ENCODE peak calls at places on chromosomes 3 and 15, in nine cellular contexts. Y is hepatic stellate cell, V is WTC11, A is RWPE1, X is BE2C, L is colonic mucosa, H is astrocyte, W is AML-193, N is T-helper 9 cell. G is an unnamed sample.
A peak's percentile ranks its signal among the peaks of the same experiment; 100 is the strongest.

GRCh38 chr3:156742401-156742800 is 68.0 kb downstream of the TIPARP start:
- DNase-seq in Y (no peak), X (no peak), A (no peak), V (no peak), W (no peak), N (no peak), L (no peak), H (no peak), G (no peak)

GRCh38 chr15:51842852-51843737 is 13.6 kb downstream of the TMOD3 start:
- DNase-seq in H (peak; percentile 71), Y (peak; percentile 7), A (peak; percentile 82), W (no peak), L (no peak), N (no peak), X (no peak), V (no peak), G (no peak)

GRCh38 chr3:189001559-189001958 is 170.2 kb upstream of the TPRG1 start:
- DNase-seq in W (no peak), A (peak; percentile 68), X (no peak), H (peak; percentile 78), V (no peak), N (no peak), L (no peak), Y (peak; percentile 33), G (peak; percentile 50)

GRCh38 chr15:80942746-80943565 is 46.7 kb downstream of the MESD start:
- DNase-seq in Y (no peak), H (peak; percentile 90), V (no peak), L (no peak), N (no peak), X (no peak), A (no peak), W (no peak), G (no peak)

GRCh38 chr3:47145272-47145671 is 18.6 kb downstream of the SETD2 start:
- DNase-seq in Y (no peak), W (no peak), H (no peak), V (no peak), L (no peak), N (no peak), X (no peak), A (no peak), G (no peak)

GRCh38 chr3:54853573-54854404 is 74.1 kb downstream of the LRTM1 start:
- DNase-seq in X (peak; percentile 78), Y (peak; percentile 82), W (peak; percentile 29), N (peak; percentile 2), A (peak; percentile 52), V (peak; percentile 89), L (peak; percentile 70), H (peak; percentile 34), G (peak; percentile 56)

GRCh38 chr3:15148614-15149013 is 49.7 kb upstream of the RBSN start:
- DNase-seq in Y (no peak), W (no peak), L (no peak), N (no peak), V (peak; percentile 55), H (no peak), A (no peak), X (peak; percentile 38), G (no peak)

GRCh38 chr3:48765376-48765775 is 48.4 kb upstream of the IP6K2 start:
- DNase-seq in V (no peak), H (no peak), L (no peak), Y (no peak), W (no peak), X (no peak), N (no peak), A (peak; percentile 28), G (no peak)

GRCh38 chr15:66215811-66216210 is 37.7 kb downstream of the MEGF11 start:
- DNase-seq in A (no peak), X (no peak), H (no peak), Y (no peak), L (no peak), N (no peak), W (no peak), V (no peak), G (no peak)

GRCh38 chr15:101068961-101069734 is 150.0 kb downstream of the LRRK1 start:
- DNase-seq in A (peak; percentile 52), N (no peak), H (peak; percentile 18), W (no peak), Y (no peak), L (no peak), X (no peak), V (peak; percentile 86), G (no peak)

GRCh38 chr3:150376001-150376848 is 31.9 kb upstream of the TSC22D2 start:
- DNase-seq in L (no peak), X (peak; percentile 13), N (no peak), Y (no peak), A (no peak), V (no peak), H (no peak), W (peak; percentile 49), G (no peak)

GRCh38 chr3:129021140-129021551 is 20.0 kb downstream of the EFCC1 start:
- DNase-seq in N (no peak), W (no peak), L (no peak), H (peak; percentile 8), X (no peak), V (no peak), A (no peak), Y (no peak), G (no peak)

GRCh38 chr3:12729313-12729676 is 29.8 kb downstream of the TMEM40 start:
- DNase-seq in V (peak; percentile 14), Y (no peak), H (peak; percentile 65), X (no peak), L (no peak), W (no peak), A (no peak), N (no peak), G (no peak)

GRCh38 chr15:52163321-52164190 is 27.6 kb downstream of the GNB5 start:
- DNase-seq in A (no peak), H (no peak), V (peak; percentile 80), Y (no peak), W (no peak), L (no peak), X (peak; percentile 56), N (peak; percentile 6), G (no peak)

GRCh38 chr3:57572096-57572495 is 16.0 kb downstream of the PDE12 start:
- DNase-seq in A (no peak), X (no peak), L (no peak), N (no peak), H (no peak), V (no peak), W (no peak), Y (no peak), G (no peak)

GRCh38 chr3:114504941-114505632 is 211.3 kb downstream of the TIGIT start:
- DNase-seq in H (peak; percentile 30), X (no peak), W (no peak), A (no peak), L (no peak), N (no peak), Y (no peak), V (no peak), G (no peak)

GRCh38 chr3:195760345-195760983 is 39.7 kb downstream of the MUC20 start:
- DNase-seq in A (no peak), N (no peak), W (no peak), L (no peak), X (no peak), Y (no peak), H (no peak), V (no peak), G (no peak)

GRCh38 chr15:78080088-78080460 is 2.6 kb upstream of the TBC1D2B start:
- DNase-seq in V (no peak), W (no peak), L (no peak), X (no peak), A (no peak), N (no peak), Y (no peak), H (no peak), G (no peak)

GRCh38 chr15:38436993-38437392 is 16.9 kb upstream of the FAM98B start:
- DNase-seq in A (no peak), V (no peak), H (no peak), X (no peak), N (no peak), W (no peak), Y (no peak), L (no peak), G (no peak)

GRCh38 chr3:101340591-101340990 is 20.2 kb upstream of the IMPG2 start:
- DNase-seq in V (no peak), W (no peak), Y (no peak), A (no peak), H (peak; percentile 12), X (no peak), L (no peak), N (no peak), G (no peak)

GRCh38 chr3:30476373-30477082 is 129.9 kb upstream of the TGFBR2 start:
- DNase-seq in X (no peak), A (peak; percentile 41), W (no peak), Y (no peak), N (no peak), H (peak; percentile 34), L (no peak), V (no peak), G (no peak)

GRCh38 chr15:81337713-81338157 is 13.8 kb upstream of the STARD5 start:
- DNase-seq in V (no peak), L (no peak), H (peak; percentile 25), A (no peak), N (no peak), W (no peak), X (no peak), Y (no peak), G (no peak)

GRCh38 chr3:37168896-37169295 is 5.5 kb downstream of the LRRFIP2 start:
- DNase-seq in W (no peak), Y (no peak), A (no peak), V (no peak), N (no peak), X (no peak), H (no peak), L (no peak), G (no peak)

GRCh38 chr3:184513276-184514150 is 48.1 kb upstream of the EPHB3 start:
- DNase-seq in Y (peak; percentile 93), H (peak; percentile 42), W (peak; percentile 75), L (peak; percentile 89), N (peak; percentile 72), X (peak; percentile 90), V (peak; percentile 95), A (peak; percentile 91), G (peak; percentile 76)

GRCh38 chr3:41711656-41712055 is 250.2 kb downstream of the ULK4 start:
- DNase-seq in W (no peak), N (no peak), L (no peak), V (no peak), A (no peak), H (peak; percentile 63), X (no peak), Y (peak; percentile 17), G (no peak)

GRCh38 chr3:4495294-4496110 is 2.4 kb downstream of the ITPR1 start:
- DNase-seq in Y (no peak), W (peak; percentile 56), N (no peak), V (no peak), L (no peak), X (no peak), A (no peak), H (no peak), G (no peak)

GRCh38 chr3:126970921-126971320 is 12.0 kb upstream of the PLXNA1 start:
- DNase-seq in L (no peak), H (no peak), X (no peak), W (no peak), A (no peak), Y (no peak), V (no peak), N (no peak), G (no peak)

GRCh38 chr3:137438561-137438960 is 325.6 kb upstream of the SOX14 start:
- DNase-seq in A (no peak), Y (no peak), X (no peak), L (no peak), W (no peak), V (no peak), N (no peak), H (no peak), G (no peak)

GRCh38 chr3:114718897-114719208 is 425.0 kb downstream of the TIGIT start:
- DNase-seq in V (no peak), H (no peak), N (no peak), L (no peak), X (no peak), W (no peak), A (no peak), Y (no peak), G (no peak)

GRCh38 chr3:125168711-125169410 is 43.7 kb downstream of the SLC12A8 start:
- DNase-seq in X (no peak), Y (no peak), N (no peak), L (no peak), W (no peak), H (no peak), A (no peak), V (no peak), G (no peak)

GRCh38 chr15:47371939-47372338 is 345.4 kb upstream of the SEMA6D start:
- DNase-seq in W (no peak), X (no peak), H (no peak), L (no peak), N (no peak), V (no peak), A (no peak), Y (no peak), G (no peak)